ENCODE peak calls at places on chromosome 6, in eight cellular contexts. J, W, E, N, A, K, R and C are unnamed samples.
A peak's percentile ranks its signal among the peaks of the same experiment; 100 is the strongest.

GRCh38 chr6:140897804-140898573 is 1234.7 kb upstream of the GJE1 start:
- DNase-seq in J (no peak), W (no peak), E (no peak), N (no peak), A (no peak), K (peak; percentile 59), R (no peak), C (no peak)

GRCh38 chr6:12324096-12324495 is 33.9 kb downstream of the EDN1 start:
- DNase-seq in J (no peak), W (peak; percentile 56), E (no peak), N (no peak), A (no peak), K (no peak), R (no peak), C (no peak)

GRCh38 chr6:157224178-157224956 is 99.0 kb downstream of the TMEM242 start:
- DNase-seq in J (no peak), W (no peak), E (no peak), N (no peak), A (no peak), K (peak; percentile 67), R (no peak), C (no peak)

GRCh38 chr6:12493446-12493845 is 203.3 kb downstream of the EDN1 start:
- DNase-seq in J (no peak), W (no peak), E (no peak), N (no peak), A (no peak), K (no peak), R (no peak), C (no peak)

GRCh38 chr6:114007451-114007953 is 36.6 kb upstream of the HDAC2 start:
- DNase-seq in J (peak; percentile 6), W (no peak), E (no peak), N (no peak), A (no peak), K (no peak), R (no peak), C (peak; percentile 39)

GRCh38 chr6:128725271-128726233 is 157.4 kb upstream of the LAMA2 start:
- DNase-seq in J (no peak), W (peak; percentile 81), E (no peak), N (no peak), A (no peak), K (no peak), R (no peak), C (peak; percentile 12)

GRCh38 chr6:71531841-71532240 is 243.2 kb downstream of the OGFRL1 start:
- DNase-seq in J (no peak), W (no peak), E (no peak), N (no peak), A (no peak), K (peak; percentile 35), R (no peak), C (no peak)

GRCh38 chr6:112382778-112383177 is 35.6 kb downstream of the RFPL4B start:
- DNase-seq in J (no peak), W (no peak), E (no peak), N (no peak), A (no peak), K (no peak), R (no peak), C (no peak)

GRCh38 chr6:150720774-150721233 is 121.1 kb downstream of the PLEKHG1 start:
- DNase-seq in J (no peak), W (no peak), E (no peak), N (no peak), A (no peak), K (no peak), R (no peak), C (no peak)

GRCh38 chr6:14055541-14055940 is 62.0 kb upstream of the CD83 start:
- DNase-seq in J (no peak), W (no peak), E (no peak), N (no peak), A (no peak), K (no peak), R (no peak), C (no peak)

GRCh38 chr6:28134015-28134414 is 7.7 kb upstream of the ZKSCAN8 start:
- DNase-seq in J (no peak), W (peak; percentile 69), E (no peak), N (no peak), A (no peak), K (no peak), R (no peak), C (no peak)

GRCh38 chr6:150905769-150906168 is 40.3 kb downstream of the MTHFD1L start:
- DNase-seq in J (no peak), W (no peak), E (no peak), N (no peak), A (no peak), K (no peak), R (no peak), C (no peak)

GRCh38 chr6:149851461-149851860 is 12.7 kb downstream of the LRP11 start:
- DNase-seq in J (no peak), W (peak; percentile 41), E (no peak), N (no peak), A (no peak), K (no peak), R (no peak), C (no peak)

GRCh38 chr6:19841181-19841580 is 4.0 kb downstream of the ID4 start:
- DNase-seq in J (no peak), W (no peak), E (no peak), N (no peak), A (no peak), K (no peak), R (no peak), C (no peak)

GRCh38 chr6:15063253-15063853 is 182.5 kb upstream of the JARID2 start:
- DNase-seq in J (no peak), W (no peak), E (peak; percentile 32), N (no peak), A (no peak), K (peak; percentile 83), R (peak; percentile 34), C (no peak)

GRCh38 chr6:17687136-17687535 is 19.6 kb downstream of the NUP153 start:
- DNase-seq in J (no peak), W (no peak), E (no peak), N (no peak), A (no peak), K (no peak), R (no peak), C (no peak)

GRCh38 chr6:157648561-157648960 is 174.5 kb upstream of the SNX9 start:
- DNase-seq in J (no peak), W (no peak), E (no peak), N (no peak), A (no peak), K (no peak), R (no peak), C (no peak)

GRCh38 chr6:102799051-102799450 is 1405.5 kb downstream of the GRIK2 start:
- DNase-seq in J (no peak), W (no peak), E (no peak), N (no peak), A (no peak), K (no peak), R (no peak), C (no peak)
- H3K4me3 ChIP-seq in J (no peak overlapping the region), W (no peak overlapping the region), E (no peak overlapping the region), N (peak overlapping the region; percentile 17), A (no peak overlapping the region), K (no peak overlapping the region), R (no peak overlapping the region), C (no peak overlapping the region)

DNA sequence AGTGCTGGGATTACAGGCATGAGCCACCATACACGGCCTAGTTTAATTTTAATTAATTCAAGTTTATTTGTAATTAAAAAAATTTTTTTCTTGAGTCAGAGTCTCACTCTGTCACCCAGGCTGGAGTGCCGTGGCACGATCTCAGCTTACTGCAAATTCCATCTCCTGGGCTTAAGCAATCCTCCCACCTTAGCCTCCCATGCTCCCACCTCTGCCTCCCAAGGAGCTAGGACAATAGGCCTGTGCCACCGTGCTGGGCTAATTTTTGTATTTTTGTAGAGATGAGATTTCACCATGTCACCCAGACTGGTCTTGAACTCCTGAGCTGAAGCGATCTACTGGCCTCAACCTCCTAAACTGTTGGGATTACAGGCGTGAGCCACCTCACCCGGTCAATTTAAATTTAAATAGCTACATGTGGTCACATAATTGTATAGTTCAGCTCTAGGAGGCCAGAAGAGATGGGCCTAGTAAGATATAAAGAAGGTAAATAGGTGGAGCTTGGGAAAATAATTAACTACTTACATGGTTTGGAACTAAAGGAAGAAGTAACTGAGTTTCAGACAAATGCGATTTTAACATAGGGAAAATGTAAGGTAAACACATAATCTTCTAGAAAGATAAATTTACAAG is 220.0 kb upstream of the CITED2 start:
- DNase-seq in J (no peak), W (no peak), E (no peak), N (no peak), A (no peak), K (no peak), R (no peak), C (no peak)
- H3K4me1 ChIP-seq in J (no peaks in the 10 kb centered on the region), W (peaks cover 26% of the 10 kb centered on the region), E (peaks cover 43% of the 10 kb centered on the region), N (peaks cover 26% of the 10 kb centered on the region), A (no peaks in the 10 kb centered on the region), K (peaks cover 30% of the 10 kb centered on the region), R (peaks cover 50% of the 10 kb centered on the region), C (peaks cover 8% of the 10 kb centered on the region)

GRCh38 chr6:36836771-36837339 is 2.4 kb downstream of the CPNE5 start:
- DNase-seq in J (no peak), W (no peak), E (no peak), N (no peak), A (no peak), K (no peak), R (no peak), C (no peak)
- H3K27me3 ChIP-seq in J (peaks cover 12% of the 10 kb centered on the region), W (peaks cover 17% of the 10 kb centered on the region), E (peaks cover 20% of the 10 kb centered on the region), N (no peaks in the 10 kb centered on the region), A (peaks cover 15% of the 10 kb centered on the region), K (peaks cover 45% of the 10 kb centered on the region), R (peaks cover 4% of the 10 kb centered on the region), C (peaks cover 18% of the 10 kb centered on the region)

GRCh38 chr6:33417903-33418689 is at the start of gene CUTA:
- DNase-seq in J (peak; percentile 99), W (peak; percentile 100), E (peak; percentile 99), N (peak; percentile 94), A (peak; percentile 99), K (peak; percentile 100), R (peak; percentile 99), C (peak; percentile 100)

GRCh38 chr6:33421344-33421643 is 1.4 kb downstream of the SYNGAP1 start:
- DNase-seq in J (no peak), W (no peak), E (no peak), N (no peak), A (no peak), K (no peak), R (no peak), C (no peak)

GRCh38 chr6:33418690-33419291 is 884 bp upstream of the CUTA start:
- DNase-seq in J (peak; percentile 35), W (no peak), E (no peak), N (no peak), A (peak; percentile 50), K (no peak), R (no peak), C (peak; percentile 76)

GRCh38 chr6:33419580-33420492 is at the start of gene SYNGAP1:
- DNase-seq in J (no peak), W (peak; percentile 82), E (peak; percentile 74), N (no peak), A (no peak), K (no peak), R (peak; percentile 60), C (no peak)

GRCh38 chr6:33420493-33421343 is 853 bp downstream of the SYNGAP1 start:
- DNase-seq in J (no peak), W (no peak), E (no peak), N (no peak), A (no peak), K (no peak), R (no peak), C (no peak)
- H3K4me3 ChIP-seq in J (no peak overlapping the region), W (peak overlapping the region; percentile 68), E (peak overlapping the region; percentile 52), N (peak overlapping the region; percentile 68), A (no peak overlapping the region), K (peak overlapping the region; percentile 7), R (peak overlapping the region; percentile 18), C (no peak overlapping the region)

GRCh38 chr6:3412779-3413500 is 43.9 kb downstream of the SLC22A23 start:
- DNase-seq in J (no peak), W (no peak), E (no peak), N (no peak), A (no peak), K (no peak), R (no peak), C (no peak)
- H3K4me1 ChIP-seq in J (no peaks in the 10 kb centered on the region), W (peaks cover 8% of the 10 kb centered on the region), E (no peaks in the 10 kb centered on the region), N (no peaks in the 10 kb centered on the region), A (no peaks in the 10 kb centered on the region), K (peaks cover 3% of the 10 kb centered on the region), R (peaks cover 19% of the 10 kb centered on the region), C (peaks cover 11% of the 10 kb centered on the region)